ENCODE peak calls at places on chromosomes 12 and 14, in six cellular contexts. U is naive thymus-derived CD4-positive, alpha-beta T cell; T is HT-29; V is colonic mucosa; E is HL-60; W is stimulated activated naive B cell treated with anti-CD40 and anti-IgM and Interleukin-4, amounts not matched to agents 10 μg/mL and 1 μg/mL and 100 μg/mL, for 72 hours. N is an unnamed sample.

GRCh38 chr12:53973093-53974042 is at the start of gene HOXC11:
- DNase-seq in U (no peak), T (no peak), V (no peak), E (no peak), W (no peak), N (no peak)

GRCh38 chr12:124543591-124544310 is 23.7 kb downstream of the NCOR2 start:
- DNase-seq in U (no peak), T (peak; percentile 60), V (no peak), E (no peak), W (no peak), N (no peak)

GRCh38 chr12:114407566-114408411 is 1.8 kb upstream of the TBX5 start:
- DNase-seq in U (no peak), T (no peak), V (no peak), E (no peak), W (no peak), N (no peak)

GRCh38 chr14:104766256-104766862 is 13.4 kb downstream of the SIVA1 start:
- DNase-seq in U (no peak), T (no peak), V (no peak), E (no peak), W (no peak), N (no peak)

GRCh38 chr12:49283541-49284429 is 11.2 kb upstream of the PRPH start:
- DNase-seq in U (no peak), T (no peak), V (no peak), E (no peak), W (no peak), N (no peak)

GRCh38 chr12:132218915-132219314 is 74.7 kb downstream of the NOC4L start:
- DNase-seq in U (peak; percentile 57), T (peak; percentile 49), V (no peak), E (peak; percentile 39), W (no peak), N (peak; percentile 44)

GRCh38 chr14:90539996-90540395 is 143.2 kb downstream of the CALM1 start:
- DNase-seq in U (no peak), T (no peak), V (no peak), E (no peak), W (no peak), N (no peak)

GRCh38 chr12:54025507-54026393 is 2.5 kb upstream of the HOXC6 start:
- DNase-seq in U (no peak), T (no peak), V (no peak), E (no peak), W (no peak), N (no peak)

GRCh38 chr14:39469094-39469710 is 37.0 kb upstream of the FBXO33 start:
- DNase-seq in U (no peak), T (no peak), V (no peak), E (peak; percentile 16), W (peak; percentile 37), N (no peak)

GRCh38 chr14:95659986-95660385 is 26.2 kb upstream of the TCL1B start:
- DNase-seq in U (no peak), T (no peak), V (no peak), E (no peak), W (no peak), N (no peak)

GRCh38 chr12:92434607-92435025 is 268.2 kb upstream of the PLEKHG7 start:
- DNase-seq in U (no peak), T (no peak), V (no peak), E (peak; percentile 65), W (peak; percentile 43), N (peak; percentile 10)

GRCh38 chr12:64608901-64609542 is 1.3 kb upstream of the RASSF3 start:
- DNase-seq in U (peak; percentile 59), T (peak; percentile 87), V (peak; percentile 80), E (peak; percentile 53), W (peak; percentile 38), N (peak; percentile 62)

GRCh38 chr12:110917467-110917866 is 2.9 kb downstream of the MYL2 start:
- DNase-seq in U (no peak), T (peak; percentile 9), V (no peak), E (no peak), W (no peak), N (no peak)

GRCh38 chr14:100609941-100610391 is 22.7 kb upstream of the BEGAIN start:
- DNase-seq in U (no peak), T (no peak), V (no peak), E (no peak), W (no peak), N (no peak)